ENCODE peak calls at places on chromosomes 1 and 21, in nine cellular contexts. O is mesendoderm; T is SJSA1; V is left lung; K is uterus; E is transverse colon; W is MG63; X is CD8-positive, alpha-beta memory T cell; C is thoracic aorta. H is an unnamed sample.
A peak's percentile ranks its signal among the peaks of the same experiment; 100 is the strongest.

GRCh38 chr1:150575518-150576366 is 3.7 kb downstream of the MCL1 start:
- DNase-seq in O (no peak), T (no peak), V (no peak), K (no peak), E (no peak), W (no peak), X (no peak), C (no peak), H (no peak)

GRCh38 chr1:191151321-191151807 is 673.7 kb upstream of the BRINP3 start:
- DNase-seq in O (no peak), T (no peak), V (peak; percentile 79), K (no peak), E (no peak), W (no peak), X (no peak), C (no peak), H (no peak)

GRCh38 chr21:33734818-33735217 is 92.5 kb downstream of the ITSN1 start:
- DNase-seq in O (no peak), T (no peak), V (no peak), K (no peak), E (no peak), W (no peak), X (no peak), C (no peak), H (no peak)

GRCh38 chr1:12228979-12229378 is 851 bp upstream of the VPS13D start:
- DNase-seq in O (no peak), T (no peak), V (no peak), K (no peak), E (no peak), W (no peak), X (no peak), C (no peak), H (no peak)

GRCh38 chr1:39960461-39960958 is 5.6 kb downstream of the MFSD2A start:
- DNase-seq in O (no peak), T (no peak), V (peak; percentile 95), K (no peak), E (peak; percentile 74), W (no peak), X (peak; percentile 35), C (no peak), H (peak; percentile 87)

GRCh38 chr1:100722211-100722610 is 2.7 kb downstream of the VCAM1 start:
- DNase-seq in O (no peak), T (no peak), V (no peak), K (no peak), E (no peak), W (no peak), X (no peak), C (no peak), H (no peak)

GRCh38 chr1:201947697-201948008 is 1.3 kb upstream of the LMOD1 start:
- DNase-seq in O (no peak), T (no peak), V (no peak), K (no peak), E (no peak), W (no peak), X (no peak), C (no peak), H (peak; percentile 15)

GRCh38 chr1:172220376-172220775 is 200.1 kb upstream of the C1orf105 start:
- DNase-seq in O (no peak), T (no peak), V (no peak), K (no peak), E (no peak), W (no peak), X (no peak), C (no peak), H (peak; percentile 90)

DNA sequence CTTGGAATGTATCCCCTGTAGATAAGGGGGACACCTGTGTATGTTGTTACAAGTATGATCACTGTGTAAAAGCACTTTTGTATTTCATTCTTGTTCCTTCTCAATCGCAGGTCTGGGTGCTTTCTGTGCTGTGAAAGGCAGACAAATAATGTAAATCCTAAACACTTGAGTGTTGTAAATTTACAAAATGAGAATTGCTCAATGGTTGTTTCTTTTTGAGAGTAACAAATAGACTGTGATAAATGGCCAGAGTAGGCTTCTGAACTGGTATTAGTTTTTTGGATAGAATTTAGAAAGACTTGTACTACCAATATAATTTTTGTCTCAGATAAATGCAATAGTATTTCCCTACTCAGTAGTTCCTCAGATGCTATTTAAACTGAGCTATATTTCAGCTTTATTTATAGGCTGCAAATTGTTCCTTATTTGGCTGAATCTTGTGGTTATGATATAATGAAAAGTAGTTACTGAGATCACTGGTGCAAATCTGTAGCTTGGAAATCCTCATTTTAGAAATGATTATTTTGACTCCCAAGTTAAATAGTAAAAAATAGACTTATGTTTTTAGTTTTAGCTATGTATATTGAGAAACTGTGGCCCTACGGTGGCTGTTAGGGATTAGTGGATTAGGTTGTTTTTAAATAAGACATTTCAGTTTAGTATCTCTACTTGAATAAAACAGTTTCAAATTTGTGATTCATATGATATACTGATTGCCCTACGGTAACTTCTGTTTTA is 9.2 kb downstream of the BACH1 start:
- DNase-seq in O (no peak), T (no peak), V (no peak), K (no peak), E (no peak), W (no peak), X (no peak), C (no peak), H (no peak)
- H3K27me3 ChIP-seq in O (no peaks in the 10 kb centered on the region), T (no peaks in the 10 kb centered on the region), V (no peaks in the 10 kb centered on the region), K (no peaks in the 10 kb centered on the region), E (no peaks in the 10 kb centered on the region), W (no peaks in the 10 kb centered on the region), X (no peaks in the 10 kb centered on the region), C (no peaks in the 10 kb centered on the region), H (no peaks in the 10 kb centered on the region)

GRCh38 chr1:3032970-3033794 is 11.9 kb downstream of the ACTRT2 start:
- DNase-seq in O (no peak), T (no peak), V (no peak), K (no peak), E (no peak), W (no peak), X (peak; percentile 74), C (no peak), H (no peak)

GRCh38 chr1:3034728-3035610 is 13.7 kb downstream of the ACTRT2 start:
- DNase-seq in O (no peak), T (no peak), V (no peak), K (no peak), E (no peak), W (no peak), X (no peak), C (no peak), H (no peak)

GRCh38 chr1:3032371-3032862 is 11.2 kb downstream of the ACTRT2 start:
- DNase-seq in O (no peak), T (no peak), V (peak; percentile 71), K (no peak), E (no peak), W (no peak), X (no peak), C (no peak), H (no peak)

GRCh38 chr1:3033795-3034100 is 12.5 kb downstream of the ACTRT2 start:
- DNase-seq in O (no peak), T (no peak), V (no peak), K (no peak), E (no peak), W (no peak), X (no peak), C (no peak), H (no peak)

DNA sequence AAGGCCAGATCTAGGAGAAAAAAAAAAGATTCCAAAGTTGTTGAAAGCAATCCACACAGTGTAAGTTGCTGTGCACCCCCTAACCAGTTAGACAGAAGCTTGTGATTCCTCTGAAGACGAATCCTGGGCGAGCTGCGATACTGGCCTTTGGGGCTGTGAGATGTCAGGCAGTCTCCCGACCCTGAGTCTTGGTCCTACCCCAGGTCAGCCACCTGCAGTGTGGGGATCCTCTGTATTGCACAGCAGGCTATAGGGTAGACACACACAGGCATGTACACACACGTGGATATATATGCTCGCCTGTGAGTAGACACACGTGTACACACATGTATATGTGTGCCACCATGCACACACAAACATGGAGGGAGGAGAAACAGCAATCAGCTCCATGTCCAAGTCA is 12.9 kb downstream of the ACTRT2 start:
- DNase-seq in O (no peak), T (no peak), V (no peak), K (no peak), E (no peak), W (no peak), X (no peak), C (no peak), H (no peak)
- H3K27me3 ChIP-seq in O (no peaks in the 10 kb centered on the region), T (peaks cover 3% of the 10 kb centered on the region), V (peaks cover 69% of the 10 kb centered on the region), K (peaks cover 4% of the 10 kb centered on the region), E (peaks cover 44% of the 10 kb centered on the region), W (peaks cover 2% of the 10 kb centered on the region), X (no peaks in the 10 kb centered on the region), C (no peaks in the 10 kb centered on the region), H (peaks cover 54% of the 10 kb centered on the region)

GRCh38 chr1:17216078-17216477 is 11.2 kb downstream of the PADI1 start:
- DNase-seq in O (peak; percentile 29), T (no peak), V (no peak), K (no peak), E (no peak), W (no peak), X (no peak), C (no peak), H (no peak)
- H3K27me3 ChIP-seq in O (no peaks in the 10 kb centered on the region), T (no peaks in the 10 kb centered on the region), V (peaks cover 77% of the 10 kb centered on the region), K (no peaks in the 10 kb centered on the region), E (peaks cover 41% of the 10 kb centered on the region), W (peaks cover 2% of the 10 kb centered on the region), X (peaks cover 20% of the 10 kb centered on the region), C (no peaks in the 10 kb centered on the region), H (peaks cover 5% of the 10 kb centered on the region)

GRCh38 chr1:23216771-23217420 is 406 bp downstream of the HTR1D start:
- DNase-seq in O (no peak), T (no peak), V (peak; percentile 81), K (no peak), E (no peak), W (no peak), X (peak; percentile 27), C (no peak), H (no peak)

GRCh38 chr1:23214640-23215039 is 2.7 kb downstream of the HTR1D start:
- DNase-seq in O (no peak), T (no peak), V (no peak), K (no peak), E (no peak), W (no peak), X (no peak), C (no peak), H (no peak)

GRCh38 chr1:23217421-23218115 is at the start of gene HTR1D:
- DNase-seq in O (peak; percentile 60), T (no peak), V (peak; percentile 79), K (no peak), E (peak; percentile 14), W (peak; percentile 35), X (no peak), C (no peak), H (no peak)

GRCh38 chr1:23215291-23215690 is 2.0 kb downstream of the HTR1D start:
- DNase-seq in O (no peak), T (no peak), V (no peak), K (no peak), E (no peak), W (no peak), X (no peak), C (no peak), H (no peak)

DNA sequence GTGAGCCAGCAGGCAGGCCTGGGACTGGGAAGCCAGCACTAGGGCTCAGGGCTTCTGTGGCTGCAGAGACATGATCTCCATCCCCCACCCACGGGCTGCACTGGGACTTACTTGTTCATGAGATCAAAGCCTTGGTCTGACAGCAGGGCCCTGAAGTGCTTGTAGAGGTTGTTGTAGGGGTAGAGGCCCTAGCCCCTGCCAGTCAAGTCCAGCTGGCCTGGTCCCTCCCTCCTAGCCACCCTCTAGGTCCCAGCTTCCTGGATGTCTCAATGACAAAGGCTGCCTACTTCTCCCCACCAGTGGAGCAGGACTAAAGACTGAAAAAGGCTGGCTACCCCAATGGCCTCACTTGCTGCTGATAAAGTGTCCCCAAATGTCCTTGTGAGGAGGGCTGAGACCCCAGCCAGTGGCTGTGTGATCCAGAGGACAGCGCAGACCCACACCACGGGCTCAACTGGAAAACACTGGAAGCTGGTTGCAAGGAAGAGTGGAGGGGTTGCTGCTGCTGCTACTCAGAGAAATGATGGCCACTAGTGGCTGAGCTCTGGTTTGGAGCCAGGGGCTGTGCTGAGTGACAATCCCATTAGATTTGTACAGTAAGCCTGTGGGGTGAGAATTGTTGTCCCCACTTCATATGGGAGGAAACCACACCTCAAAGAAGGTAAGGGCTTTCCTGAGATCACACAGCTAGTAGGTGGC is 1.4 kb downstream of the HTR1D start:
- DNase-seq in O (no peak), T (no peak), V (no peak), K (no peak), E (no peak), W (no peak), X (no peak), C (no peak), H (no peak)
- H3K27me3 ChIP-seq in O (peaks cover 6% of the 10 kb centered on the region), T (peaks cover 24% of the 10 kb centered on the region), V (peaks cover 84% of the 10 kb centered on the region), K (peaks cover 14% of the 10 kb centered on the region), E (peaks cover 64% of the 10 kb centered on the region), W (peaks cover 7% of the 10 kb centered on the region), X (peaks cover 22% of the 10 kb centered on the region), C (peaks cover 9% of the 10 kb centered on the region), H (peaks cover 35% of the 10 kb centered on the region)